ENCODE peak calls at places on chromosomes 6 and 20, in six cellular contexts. One of them, this sample, is unnamed.

GRCh38 chr20:62623488-62624324 is 18.6 kb upstream of the SLCO4A1 start:
- DNase-seq in IMR-90: peak
- DNase-seq in thyroid gland: peak
- DNase-seq in neural crest cell: peak
- DNase-seq in fibroblast of mammary gland: peak
- DNase-seq in GM12878: peak
- DNase-seq in this sample: peak

GRCh38 chr6:148535976-148536375 is 193.3 kb downstream of the SASH1 start:
- DNase-seq in IMR-90: peak
- DNase-seq in thyroid gland: no peak
- DNase-seq in neural crest cell: no peak
- DNase-seq in fibroblast of mammary gland: peak
- DNase-seq in GM12878: no peak
- DNase-seq in this sample: no peak

GRCh38 chr6:16430661-16431089 is 192.3 kb downstream of the GMPR start:
- DNase-seq in IMR-90: peak
- DNase-seq in thyroid gland: no peak
- DNase-seq in neural crest cell: no peak
- DNase-seq in fibroblast of mammary gland: peak
- DNase-seq in GM12878: no peak
- DNase-seq in this sample: no peak

GRCh38 chr6:11213305-11214106 is 19.0 kb downstream of the NEDD9 start:
- DNase-seq in IMR-90: peak
- DNase-seq in thyroid gland: no peak
- DNase-seq in neural crest cell: no peak
- DNase-seq in fibroblast of mammary gland: no peak
- DNase-seq in GM12878: no peak
- DNase-seq in this sample: no peak

GRCh38 chr6:85449388-85449817 is 480 bp upstream of the NT5E start:
- DNase-seq in IMR-90: peak
- DNase-seq in thyroid gland: peak
- DNase-seq in neural crest cell: peak
- DNase-seq in fibroblast of mammary gland: peak
- DNase-seq in GM12878: peak
- DNase-seq in this sample: no peak

GRCh38 chr6:37798436-37799262 is 20.9 kb upstream of the ZFAND3 start:
- DNase-seq in IMR-90: no peak
- DNase-seq in thyroid gland: no peak
- DNase-seq in neural crest cell: no peak
- DNase-seq in fibroblast of mammary gland: no peak
- DNase-seq in GM12878: no peak
- DNase-seq in this sample: no peak

GRCh38 chr6:122719176-122719575 is 60.3 kb upstream of the FABP7 start:
- DNase-seq in IMR-90: no peak
- DNase-seq in thyroid gland: no peak
- DNase-seq in neural crest cell: no peak
- DNase-seq in fibroblast of mammary gland: no peak
- DNase-seq in GM12878: no peak
- DNase-seq in this sample: no peak

GRCh38 chr6:34272022-34272926 is 23.5 kb upstream of the SMIM29 start:
- DNase-seq in IMR-90: no peak
- DNase-seq in thyroid gland: no peak
- DNase-seq in neural crest cell: no peak
- DNase-seq in fibroblast of mammary gland: no peak
- DNase-seq in GM12878: no peak
- DNase-seq in this sample: no peak

GRCh38 chr6:3697609-3698008 is 53.9 kb downstream of the PXDC1 start:
- DNase-seq in IMR-90: peak
- DNase-seq in thyroid gland: no peak
- DNase-seq in neural crest cell: no peak
- DNase-seq in fibroblast of mammary gland: peak
- DNase-seq in GM12878: no peak
- DNase-seq in this sample: no peak

GRCh38 chr6:156827382-156827781 is 50.2 kb downstream of the ARID1B start:
- DNase-seq in IMR-90: no peak
- DNase-seq in thyroid gland: no peak
- DNase-seq in neural crest cell: no peak
- DNase-seq in fibroblast of mammary gland: peak
- DNase-seq in GM12878: no peak
- DNase-seq in this sample: no peak

GRCh38 chr6:422423-423061 is 31.0 kb downstream of the IRF4 start:
- DNase-seq in IMR-90: peak
- DNase-seq in thyroid gland: peak
- DNase-seq in neural crest cell: no peak
- DNase-seq in fibroblast of mammary gland: peak
- DNase-seq in GM12878: no peak
- DNase-seq in this sample: no peak

GRCh38 chr6:151059612-151060095 is 180.1 kb upstream of the AKAP12 start:
- DNase-seq in IMR-90: no peak
- DNase-seq in thyroid gland: no peak
- DNase-seq in neural crest cell: no peak
- DNase-seq in fibroblast of mammary gland: peak
- DNase-seq in GM12878: no peak
- DNase-seq in this sample: no peak

GRCh38 chr6:144714031-144714732 is 429.0 kb downstream of the UTRN start:
- DNase-seq in IMR-90: no peak
- DNase-seq in thyroid gland: no peak
- DNase-seq in neural crest cell: no peak
- DNase-seq in fibroblast of mammary gland: no peak
- DNase-seq in GM12878: no peak
- DNase-seq in this sample: no peak

GRCh38 chr6:30325150-30325872 is 1.4 kb upstream of the TRIM39 start:
- DNase-seq in IMR-90: peak
- DNase-seq in thyroid gland: peak
- DNase-seq in neural crest cell: peak
- DNase-seq in fibroblast of mammary gland: peak
- DNase-seq in GM12878: peak
- DNase-seq in this sample: no peak

GRCh38 chr20:5780233-5781217 is 30.3 kb downstream of the SHLD1 start:
- DNase-seq in IMR-90: peak
- DNase-seq in thyroid gland: no peak
- DNase-seq in neural crest cell: no peak
- DNase-seq in fibroblast of mammary gland: no peak
- DNase-seq in GM12878: no peak
- DNase-seq in this sample: no peak

GRCh38 chr20:2329286-2329685 is 33.5 kb downstream of the TGM3 start:
- DNase-seq in IMR-90: no peak
- DNase-seq in thyroid gland: no peak
- DNase-seq in neural crest cell: no peak
- DNase-seq in fibroblast of mammary gland: no peak
- DNase-seq in GM12878: no peak
- DNase-seq in this sample: no peak

GRCh38 chr6:90730191-90730673 is 143.4 kb upstream of the MAP3K7 start:
- DNase-seq in IMR-90: no peak
- DNase-seq in thyroid gland: no peak
- DNase-seq in neural crest cell: no peak
- DNase-seq in fibroblast of mammary gland: no peak
- DNase-seq in GM12878: peak
- DNase-seq in this sample: no peak

GRCh38 chr6:10426781-10427279 is 12.0 kb upstream of the TFAP2A start:
- DNase-seq in IMR-90: no peak
- DNase-seq in thyroid gland: no peak
- DNase-seq in neural crest cell: no peak
- DNase-seq in fibroblast of mammary gland: no peak
- DNase-seq in GM12878: no peak
- DNase-seq in this sample: no peak

GRCh38 chr6:71727632-71728294 is 158.6 kb upstream of the RIMS1 start:
- DNase-seq in IMR-90: no peak
- DNase-seq in thyroid gland: no peak
- DNase-seq in neural crest cell: no peak
- DNase-seq in fibroblast of mammary gland: no peak
- DNase-seq in GM12878: peak
- DNase-seq in this sample: no peak

GRCh38 chr6:16374796-16375195 is 136.4 kb downstream of the GMPR start:
- DNase-seq in IMR-90: no peak
- DNase-seq in thyroid gland: no peak
- DNase-seq in neural crest cell: no peak
- DNase-seq in fibroblast of mammary gland: no peak
- DNase-seq in GM12878: no peak
- DNase-seq in this sample: no peak

GRCh38 chr6:169783971-169784930 is 32.8 kb downstream of the ERMARD start:
- DNase-seq in IMR-90: no peak
- DNase-seq in thyroid gland: no peak
- DNase-seq in neural crest cell: no peak
- DNase-seq in fibroblast of mammary gland: no peak
- DNase-seq in GM12878: no peak
- DNase-seq in this sample: no peak

GRCh38 chr6:54690596-54690995 is 156.0 kb upstream of the FAM83B start:
- DNase-seq in IMR-90: no peak
- DNase-seq in thyroid gland: no peak
- DNase-seq in neural crest cell: no peak
- DNase-seq in fibroblast of mammary gland: no peak
- DNase-seq in GM12878: no peak
- DNase-seq in this sample: no peak

GRCh38 chr20:53001502-53002301 is 29.5 kb downstream of the TSHZ2 start:
- DNase-seq in IMR-90: peak
- DNase-seq in thyroid gland: no peak
- DNase-seq in neural crest cell: no peak
- DNase-seq in fibroblast of mammary gland: no peak
- DNase-seq in GM12878: peak
- DNase-seq in this sample: no peak

GRCh38 chr6:130981409-130981808 is 81.6 kb downstream of the EPB41L2 start:
- DNase-seq in IMR-90: peak
- DNase-seq in thyroid gland: no peak
- DNase-seq in neural crest cell: no peak
- DNase-seq in fibroblast of mammary gland: peak
- DNase-seq in GM12878: no peak
- DNase-seq in this sample: no peak

GRCh38 chr6:64732888-64733287 is 974.1 kb downstream of the EYS start:
- DNase-seq in IMR-90: no peak
- DNase-seq in thyroid gland: no peak
- DNase-seq in neural crest cell: no peak
- DNase-seq in fibroblast of mammary gland: no peak
- DNase-seq in GM12878: no peak
- DNase-seq in this sample: no peak

DNA sequence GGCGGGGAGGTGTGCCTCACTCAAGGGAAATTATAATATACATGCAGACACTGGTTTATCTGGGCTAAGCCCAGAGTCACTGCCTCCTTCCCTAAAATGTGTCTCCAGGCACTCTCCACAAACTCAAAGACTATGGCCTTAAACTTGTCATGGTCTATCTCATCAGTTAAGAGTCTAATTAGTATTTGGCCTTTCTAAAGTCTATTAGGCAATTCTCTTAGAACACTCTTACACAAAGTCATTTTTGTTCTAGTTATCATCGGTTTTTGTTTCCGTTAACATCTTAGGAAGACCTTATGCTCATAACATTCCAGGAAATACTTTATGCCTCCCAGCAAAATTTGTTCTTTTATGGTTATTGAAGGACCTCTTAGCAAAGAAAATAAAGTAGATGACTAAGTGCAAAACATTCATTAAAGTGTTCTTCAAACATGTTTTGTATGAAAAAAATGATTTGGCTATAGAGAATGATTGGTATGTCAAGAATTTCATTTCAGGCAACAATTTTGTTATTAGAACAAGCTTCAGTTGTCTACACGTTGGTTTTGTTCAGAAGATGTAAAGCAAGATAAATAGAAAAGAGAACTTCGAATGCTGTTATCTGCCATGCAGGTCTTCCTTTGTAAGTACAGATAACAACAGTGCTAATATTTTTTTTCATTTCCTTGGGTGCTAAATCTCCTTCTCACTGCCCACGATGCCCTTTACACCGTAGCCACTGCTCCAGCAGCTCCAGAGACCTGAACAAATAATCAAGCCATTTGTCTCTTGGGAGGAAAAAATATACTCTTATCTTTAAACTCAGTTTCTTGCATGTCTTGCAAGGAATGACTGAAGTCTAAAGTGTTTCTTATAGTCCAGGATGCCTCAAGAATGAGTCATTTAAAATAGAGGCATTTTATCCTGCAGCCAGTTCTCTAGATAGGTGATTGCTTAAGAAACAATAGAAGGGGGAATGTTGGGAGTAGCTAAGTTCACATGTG is 170.4 kb downstream of the HTR1B start:
- DNase-seq in IMR-90: peak
- DNase-seq in thyroid gland: no peak
- DNase-seq in neural crest cell: no peak
- DNase-seq in fibroblast of mammary gland: peak
- DNase-seq in GM12878: no peak
- DNase-seq in this sample: no peak
- TF ChIP-seq CTCF in IMR-90: no peak
- TF ChIP-seq CTCF in thyroid gland: no peak
- TF ChIP-seq CTCF in neural crest cell: no peak
- TF ChIP-seq CTCF in fibroblast of mammary gland: no peak
- TF ChIP-seq CTCF in GM12878: no peak
- TF ChIP-seq CTCF in this sample: no peak

GRCh38 chr6:116218172-116218633 is 35.7 kb downstream of the TSPYL4 start:
- DNase-seq in IMR-90: peak
- DNase-seq in thyroid gland: no peak
- DNase-seq in neural crest cell: no peak
- DNase-seq in fibroblast of mammary gland: peak
- DNase-seq in GM12878: no peak
- DNase-seq in this sample: no peak
- TF ChIP-seq CTCF in IMR-90: peak
- TF ChIP-seq CTCF in thyroid gland: peak
- TF ChIP-seq CTCF in neural crest cell: peak
- TF ChIP-seq CTCF in fibroblast of mammary gland: peak
- TF ChIP-seq CTCF in GM12878: peak
- TF ChIP-seq CTCF in this sample: peak

GRCh38 chr20:42577193-42577592 is 612.5 kb downstream of the PTPRT start:
- DNase-seq in IMR-90: no peak
- DNase-seq in thyroid gland: no peak
- DNase-seq in neural crest cell: no peak
- DNase-seq in fibroblast of mammary gland: no peak
- DNase-seq in GM12878: no peak
- DNase-seq in this sample: no peak
- TF ChIP-seq CTCF in IMR-90: no peak
- TF ChIP-seq CTCF in thyroid gland: no peak
- TF ChIP-seq CTCF in neural crest cell: no peak
- TF ChIP-seq CTCF in fibroblast of mammary gland: no peak
- TF ChIP-seq CTCF in GM12878: no peak
- TF ChIP-seq CTCF in this sample: no peak

DNA sequence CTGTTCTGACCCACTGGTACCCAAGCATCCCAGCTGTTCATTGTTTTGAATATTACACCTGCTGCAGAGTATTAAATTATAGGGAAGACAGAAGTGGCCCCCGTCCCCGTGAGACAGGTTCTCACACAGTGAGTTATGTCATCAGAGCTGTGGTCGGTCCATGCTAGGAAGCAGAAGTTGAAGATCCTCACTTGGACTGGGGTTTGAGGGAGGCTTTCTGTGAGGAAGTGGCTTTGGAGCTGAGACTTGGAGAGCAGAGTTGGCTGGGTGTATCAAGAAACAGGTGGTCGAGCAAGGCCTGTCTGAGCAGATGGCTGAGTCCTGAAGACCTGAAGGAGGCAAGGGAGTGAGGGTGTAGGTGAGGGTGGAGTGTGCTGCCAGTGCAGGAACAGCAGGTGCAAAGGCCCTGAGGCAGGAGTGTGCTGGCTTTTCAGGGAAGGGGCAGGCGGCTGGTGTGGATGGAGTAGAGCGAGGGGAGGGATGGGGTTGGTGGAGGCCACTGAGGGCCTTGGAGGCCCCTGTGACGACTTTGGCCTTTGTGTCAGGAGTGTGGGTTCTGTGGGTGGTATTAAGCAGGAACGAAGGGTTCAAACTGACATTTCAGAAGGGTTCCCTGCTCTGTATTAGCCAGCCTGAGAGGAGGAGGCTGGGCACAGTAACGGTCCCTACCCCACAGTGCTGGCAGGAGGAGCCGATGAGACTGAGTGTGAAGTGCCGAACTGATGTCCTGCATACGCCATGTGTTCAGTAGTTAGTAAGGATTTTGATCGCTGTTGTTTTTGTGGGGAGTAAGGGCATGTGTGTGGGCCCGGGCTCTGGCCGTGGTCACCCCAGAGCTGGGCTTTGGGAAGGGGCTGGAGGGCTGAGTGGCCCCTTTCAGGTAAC is 11.8 kb downstream of the SRC start:
- DNase-seq in IMR-90: no peak
- DNase-seq in thyroid gland: no peak
- DNase-seq in neural crest cell: no peak
- DNase-seq in fibroblast of mammary gland: no peak
- DNase-seq in GM12878: no peak
- DNase-seq in this sample: no peak
- TF ChIP-seq CTCF in IMR-90: no peak
- TF ChIP-seq CTCF in thyroid gland: no peak
- TF ChIP-seq CTCF in neural crest cell: no peak
- TF ChIP-seq CTCF in fibroblast of mammary gland: no peak
- TF ChIP-seq CTCF in GM12878: no peak
- TF ChIP-seq CTCF in this sample: no peak

This sample was measured in mesothelial cell of epicardium.